ENCODE peak calls at places on chromosomes 16 and 17, in four cellular contexts. M, J, S and I are unnamed samples.

GRCh38 chr17:48068491-48068961 is 20.4 kb downstream of the NFE2L1 start:
- DNase-seq in M (no peak), J (no peak), S (no peak), I (no peak)

GRCh38 chr16:50366126-50366525 is 2.7 kb downstream of the BRD7 start:
- DNase-seq in M (no peak), S (no peak), J (no peak), I (no peak)

GRCh38 chr17:8056976-8057625 is 18.2 kb downstream of the ALOX15B start:
- DNase-seq in J (no peak), M (no peak), S (no peak), I (no peak)

GRCh38 chr16:68128577-68129305 is 43.6 kb downstream of the NFATC3 start:
- DNase-seq in J (no peak), S (no peak), M (no peak), I (no peak)

GRCh38 chr16:68969338-68969737 is 126.0 kb downstream of the TANGO6 start:
- DNase-seq in M (no peak), S (no peak), J (no peak), I (no peak)

GRCh38 chr16:13231365-13231764 is 330.0 kb downstream of the SHISA9 start:
- DNase-seq in M (no peak), S (no peak), J (no peak), I (no peak)

GRCh38 chr16:90072442-90073105 is 4.6 kb downstream of the PRDM7 start:
- DNase-seq in M (no peak), S (no peak), J (no peak), I (no peak)

GRCh38 chr17:42193216-42194132 is 820 bp downstream of the GHDC start:
- DNase-seq in J (no peak), M (no peak), S (no peak), I (no peak)

GRCh38 chr16:2428051-2428786 is 1.0 kb upstream of the CCNF start:
- DNase-seq in J (peak; percentile 26), M (no peak), S (no peak), I (peak; percentile 26)

GRCh38 chr17:12851901-12852435 is 62.7 kb downstream of the ARHGAP44 start:
- DNase-seq in M (no peak), S (no peak), J (no peak), I (no peak)

GRCh38 chr17:78852709-78853111 is 12.1 kb upstream of the USP36 start:
- DNase-seq in J (no peak), M (no peak), S (no peak), I (no peak)
- TF ChIP-seq CTCF in J (peak; percentile 21), M (peak; percentile 13), S (no peak), I (no peak)

DNA sequence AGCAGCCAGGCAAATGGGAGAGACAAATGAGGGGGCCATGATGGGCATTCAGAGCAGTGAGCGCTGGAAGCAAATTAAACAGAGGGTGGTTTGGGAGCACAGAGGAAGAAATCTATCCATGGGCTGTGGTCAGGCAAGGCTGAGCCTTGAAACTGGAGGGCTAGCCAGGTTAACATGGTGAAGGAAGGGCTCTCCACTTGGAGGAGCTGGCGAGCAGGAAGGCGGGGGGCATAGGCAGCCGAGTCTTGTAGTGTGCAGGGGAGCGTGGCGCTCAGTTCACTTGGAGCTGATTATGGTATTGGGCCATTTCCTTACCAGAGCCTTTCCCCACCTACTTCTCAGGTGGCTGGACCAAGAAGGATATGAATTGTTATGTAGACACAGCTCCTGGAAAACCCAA is 189.7 kb downstream of the SNX29 start:
- DNase-seq in S (no peak), J (no peak), M (no peak), I (no peak)
- TF ChIP-seq CTCF in S (no peak), J (no peak), M (no peak), I (no peak)

DNA sequence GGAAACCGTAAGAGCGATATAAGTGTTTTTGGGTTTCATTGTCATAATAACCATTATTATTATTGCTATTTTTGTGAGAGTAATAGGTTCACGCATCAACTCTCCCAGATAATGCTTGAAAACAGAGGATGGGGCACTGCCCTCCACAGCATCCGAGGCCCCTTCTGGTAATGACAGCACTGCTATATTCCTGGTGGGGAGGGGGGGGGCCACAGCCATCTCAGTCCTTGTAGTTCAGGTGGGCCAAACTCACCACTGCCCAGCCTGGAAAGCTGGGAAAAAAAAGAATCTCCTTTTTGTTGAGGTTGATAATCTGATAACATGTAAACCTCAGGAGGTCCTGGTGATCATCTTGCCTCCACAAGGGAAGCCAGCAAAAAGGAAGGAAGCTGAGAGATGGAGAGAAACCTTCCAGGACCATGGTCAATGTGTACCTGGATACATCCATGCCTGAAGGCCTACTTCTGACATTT is 706 bp downstream of the C16orf95 start:
- DNase-seq in J (no peak), S (no peak), M (no peak), I (no peak)
- TF ChIP-seq CTCF in J (no peak), S (no peak), M (no peak), I (no peak)

GRCh38 chr17:180380-181212 is 854 bp downstream of the DOC2B start:
- DNase-seq in M (peak; percentile 35), S (no peak), J (peak; percentile 49), I (no peak)

GRCh38 chr17:183021-183420 is 1.6 kb upstream of the DOC2B start:
- DNase-seq in J (no peak), M (no peak), S (no peak), I (no peak)

GRCh38 chr17:182164-182751 is 808 bp upstream of the DOC2B start:
- DNase-seq in M (no peak), J (no peak), S (no peak), I (no peak)

GRCh38 chr17:179721-180379 is 1.6 kb downstream of the DOC2B start:
- DNase-seq in S (no peak), M (no peak), J (no peak), I (no peak)

GRCh38 chr17:181213-182163 is at the start of gene DOC2B:
- DNase-seq in M (peak; percentile 61), J (peak; percentile 74), S (no peak), I (peak; percentile 29)
- TF ChIP-seq CTCF in M (no peak), J (no peak), S (no peak), I (no peak)